ENCODE peak calls at places on chromosome 1, in four cellular contexts. Z is heart left ventricle, Y is uterus, D is transverse colon. V is an unnamed sample. For H3K4me1, the result is how much of the 10 kb centered on the place peaks cover.

GRCh38 chr1:37020653-37021277 is 13.6 kb downstream of the GRIK3 start:
- DNase-seq in Z (no peak), Y (no peak), D (no peak), V (no peak)

GRCh38 chr1:90835661-90836344 is 118.7 kb upstream of the BARHL2 start:
- DNase-seq in Z (peak), Y (no peak), D (no peak), V (no peak)

GRCh38 chr1:220999872-221000863 is 120.9 kb downstream of the HLX start:
- DNase-seq in Z (peak), Y (no peak), D (peak), V (no peak)

GRCh38 chr1:71463144-71463543 is 382.3 kb upstream of the ZRANB2 start:
- DNase-seq in Z (no peak), Y (no peak), D (no peak), V (no peak)

GRCh38 chr1:199041173-199041914 is 402.5 kb downstream of the PTPRC start:
- DNase-seq in Z (no peak), Y (no peak), D (no peak), V (no peak)

GRCh38 chr1:182784556-182785171 is 4.9 kb upstream of the NPL start:
- DNase-seq in Z (no peak), Y (no peak), D (no peak), V (peak)

GRCh38 chr1:230979952-230980351 is 1.1 kb downstream of the ARV1 start:
- DNase-seq in Z (no peak), Y (no peak), D (no peak), V (no peak)

GRCh38 chr1:2135425-2135824 is 59.1 kb downstream of the FAAP20 start:
- DNase-seq in Z (peak), Y (peak), D (peak), V (peak)

GRCh38 chr1:196651637-196652215 is at the start of gene CFH:
- DNase-seq in Z (no peak), Y (no peak), D (no peak), V (no peak)

GRCh38 chr1:50424045-50424939 is 1.0 kb upstream of the DMRTA2 start:
- DNase-seq in Z (no peak), Y (no peak), D (no peak), V (no peak)

GRCh38 chr1:183780159-183780558 is 24.8 kb upstream of the RGL1 start:
- DNase-seq in Z (no peak), Y (no peak), D (no peak), V (no peak)

GRCh38 chr1:6273380-6273891 is 12.5 kb upstream of the GPR153 start:
- DNase-seq in Z (no peak), Y (peak), D (no peak), V (no peak)

GRCh38 chr1:184407816-184408510 is 21.1 kb downstream of the C1orf21 start:
- DNase-seq in Z (no peak), Y (no peak), D (no peak), V (no peak)

GRCh38 chr1:195748969-195749368 is 859.3 kb downstream of the KCNT2 start:
- DNase-seq in Z (no peak), Y (no peak), D (no peak), V (no peak)

GRCh38 chr1:201501144-201501543 is 5.8 kb downstream of the CSRP1 start:
- DNase-seq in Z (no peak), Y (no peak), D (no peak), V (no peak)

GRCh38 chr1:40789675-40790430 is 6.3 kb downstream of the KCNQ4 start:
- DNase-seq in Z (no peak), Y (no peak), D (no peak), V (no peak)

GRCh38 chr1:238489006-238489405 is 598.3 kb upstream of the ZP4 start:
- DNase-seq in Z (no peak), Y (no peak), D (no peak), V (no peak)

GRCh38 chr1:19044975-19045831 is 88.7 kb upstream of the IFFO2 start:
- DNase-seq in Z (peak), Y (no peak), D (no peak), V (no peak)

GRCh38 chr1:206808615-206809014 is 36.3 kb upstream of the IL10 start:
- DNase-seq in Z (no peak), Y (no peak), D (peak), V (no peak)

GRCh38 chr1:112520166-112520565 is 11.4 kb downstream of the WNT2B start:
- DNase-seq in Z (no peak), Y (no peak), D (no peak), V (no peak)

GRCh38 chr1:2583871-2584341 is 2.7 kb upstream of the PRXL2B start:
- DNase-seq in Z (peak), Y (no peak), D (peak), V (no peak)

DNA sequence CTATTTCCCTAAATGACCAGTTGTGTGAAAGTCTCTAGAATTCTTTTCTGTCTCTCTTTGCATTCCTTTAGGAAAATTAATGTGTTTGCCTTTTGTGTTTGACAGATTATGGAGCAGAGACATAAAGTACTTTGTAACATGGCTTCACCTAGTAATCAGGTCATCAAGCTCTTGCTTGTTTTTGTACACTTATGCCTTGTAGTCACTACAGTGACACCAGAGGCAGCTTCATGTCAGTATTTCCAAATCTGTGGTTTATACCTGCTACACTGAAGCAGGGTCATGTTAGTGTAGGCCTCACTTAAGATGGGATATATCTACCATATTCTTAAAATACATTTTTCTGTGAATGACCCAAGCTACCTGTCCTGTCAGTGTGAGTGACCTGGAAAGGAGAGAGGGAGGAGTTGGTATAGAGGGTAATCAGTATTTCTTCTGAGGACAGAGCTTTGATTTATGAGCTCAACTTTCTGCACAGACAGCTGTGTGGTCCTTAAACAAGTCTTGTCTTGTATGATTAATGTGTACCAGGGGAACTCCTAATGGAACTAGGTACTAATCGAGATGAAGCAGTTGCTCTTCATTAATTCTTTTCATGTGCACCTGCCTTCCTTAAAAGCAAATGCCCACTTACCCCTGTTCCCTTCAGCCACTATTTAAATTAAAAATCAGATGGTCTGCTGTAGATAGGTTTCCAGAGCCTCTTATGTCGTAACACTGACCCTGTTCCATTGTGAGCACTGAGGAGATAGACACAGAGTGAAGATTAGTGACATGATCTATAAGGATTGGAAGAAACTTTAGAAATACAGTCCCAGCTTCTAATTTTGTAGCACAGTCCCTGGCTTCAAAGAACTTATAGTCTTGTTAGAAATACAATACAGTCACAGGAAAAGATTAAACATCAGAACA is 45.7 kb downstream of the MACO1 start:
- DNase-seq in Z (no peak), Y (no peak), D (no peak), V (no peak)
- H3K4me1 ChIP-seq in Z (under half), Y (under half), D (under half), V (under half)

GRCh38 chr1:235076504-235077162 is 52.0 kb downstream of the TOMM20 start:
- DNase-seq in Z (no peak), Y (no peak), D (no peak), V (no peak)

GRCh38 chr1:235074335-235075120 is 54.1 kb downstream of the TOMM20 start:
- DNase-seq in Z (peak), Y (peak), D (peak), V (peak)

GRCh38 chr1:235073968-235074334 is 54.7 kb downstream of the TOMM20 start:
- DNase-seq in Z (no peak), Y (no peak), D (peak), V (peak)

GRCh38 chr1:235075955-235076308 is 52.7 kb downstream of the TOMM20 start:
- DNase-seq in Z (no peak), Y (no peak), D (no peak), V (no peak)

DNA sequence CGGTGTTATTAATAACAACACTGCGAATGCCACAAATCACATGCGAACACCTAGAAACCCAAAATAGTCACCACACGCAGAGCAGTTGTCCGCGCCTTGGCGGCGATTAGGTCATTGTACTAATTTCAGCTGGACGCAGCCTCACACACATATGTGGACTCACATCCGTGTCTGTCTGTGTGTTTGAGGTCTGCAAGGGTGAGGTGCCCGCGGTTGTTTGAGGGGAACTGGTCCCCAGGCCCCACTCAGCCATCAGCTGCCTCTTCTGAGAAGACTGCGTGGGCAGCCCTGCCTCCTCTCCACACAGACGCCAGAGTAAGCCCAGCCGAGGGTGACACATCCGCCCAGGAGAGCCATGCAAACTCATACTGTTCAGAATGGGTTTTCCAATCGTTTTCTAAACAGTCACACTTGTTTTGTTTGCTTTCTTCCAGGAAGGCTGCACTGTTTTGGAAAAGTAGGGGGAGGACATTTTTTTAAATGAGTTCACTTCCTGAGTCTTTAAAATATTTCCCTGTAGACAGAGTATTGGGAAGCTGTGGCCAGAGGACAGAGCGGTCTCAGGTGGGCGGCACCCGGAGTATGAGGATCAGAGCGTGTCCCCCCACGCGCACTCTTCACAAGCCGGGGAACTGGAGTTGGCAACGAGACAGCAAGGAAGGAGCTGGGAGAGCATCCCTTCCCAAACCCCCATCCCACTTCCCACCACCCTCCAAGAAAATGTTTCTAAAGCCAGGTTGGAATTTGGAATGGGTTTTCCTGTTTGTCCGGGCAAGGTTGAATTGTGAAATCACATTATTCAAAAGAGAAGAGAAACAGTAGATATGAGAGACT is 53.3 kb downstream of the TOMM20 start:
- DNase-seq in Z (peak), Y (peak), D (peak), V (peak)
- TF ChIP-seq POLR2A in Z (peak), Y (no peak), D (no peak), V (no peak)

DNA sequence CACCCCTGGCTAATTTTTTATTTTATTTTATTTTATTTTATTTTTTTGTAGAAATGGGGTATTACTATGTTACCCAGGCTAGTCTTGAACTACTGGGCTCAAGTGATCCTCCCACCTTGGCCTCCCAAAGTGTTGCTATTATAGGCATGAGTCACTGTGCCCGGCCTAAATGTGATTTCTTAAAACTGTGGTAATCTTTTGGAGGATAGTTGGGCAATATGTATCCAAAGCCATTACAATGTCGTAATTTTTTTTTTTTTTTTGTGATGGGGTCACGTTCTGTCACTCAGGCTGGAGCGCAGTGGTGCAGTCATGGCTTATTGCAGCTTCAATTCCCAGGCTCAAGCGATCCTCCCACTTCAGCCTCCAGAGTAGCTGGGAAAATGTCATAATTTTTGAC is 14.2 kb downstream of the ETV3L start:
- DNase-seq in Z (no peak), Y (no peak), D (no peak), V (no peak)
- H3K4me1 ChIP-seq in Z (under half), Y (under half), D (under half), V (under half)

GRCh38 chr1:32759521-32759980 is 57.0 kb upstream of the SYNC start:
- DNase-seq in Z (no peak), Y (no peak), D (peak), V (peak)

GRCh38 chr1:32758795-32759430 is 56.3 kb upstream of the SYNC start:
- DNase-seq in Z (no peak), Y (no peak), D (no peak), V (no peak)

GRCh38 chr1:32761253-32761877 is 55.8 kb downstream of the YARS1 start:
- DNase-seq in Z (no peak), Y (peak), D (peak), V (peak)

GRCh38 chr1:32758177-32758794 is 55.7 kb upstream of the SYNC start:
- DNase-seq in Z (no peak), Y (no peak), D (no peak), V (no peak)

DNA sequence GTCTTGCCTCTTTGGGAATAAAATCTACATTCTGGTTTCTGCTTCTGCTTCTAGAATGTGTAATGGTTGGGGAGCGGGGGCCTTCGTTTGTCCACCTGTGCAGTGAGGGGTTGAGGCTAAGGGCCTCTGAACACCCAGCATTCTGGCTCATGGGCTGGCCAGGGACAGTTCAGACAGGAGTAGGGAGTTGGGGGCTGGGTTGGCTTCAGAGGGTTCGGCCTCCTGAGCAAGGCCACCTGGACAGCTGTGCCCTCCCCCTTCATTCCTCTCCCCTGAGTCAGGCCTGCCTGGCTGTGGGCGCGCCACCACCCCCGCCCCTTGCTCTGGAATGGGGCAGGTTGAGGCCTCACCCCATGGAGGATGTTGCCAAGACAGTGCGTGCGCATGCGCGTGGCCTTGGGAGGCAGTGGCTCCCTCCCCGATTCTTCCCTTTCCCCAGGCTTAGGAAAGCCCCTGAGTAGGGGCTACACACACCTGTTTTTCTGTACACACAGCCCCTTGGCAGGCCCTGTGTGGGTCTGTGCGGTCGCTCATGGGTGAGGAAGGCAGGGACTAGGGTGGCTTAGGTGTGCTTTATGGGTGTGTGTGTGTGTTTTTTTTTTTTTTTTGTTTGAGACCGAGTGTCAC is 57.0 kb downstream of the YARS1 start:
- DNase-seq in Z (no peak), Y (peak), D (peak), V (peak)
- TF ChIP-seq POLR2A in Z (no peak), Y (no peak), D (no peak), V (peak)

DNA sequence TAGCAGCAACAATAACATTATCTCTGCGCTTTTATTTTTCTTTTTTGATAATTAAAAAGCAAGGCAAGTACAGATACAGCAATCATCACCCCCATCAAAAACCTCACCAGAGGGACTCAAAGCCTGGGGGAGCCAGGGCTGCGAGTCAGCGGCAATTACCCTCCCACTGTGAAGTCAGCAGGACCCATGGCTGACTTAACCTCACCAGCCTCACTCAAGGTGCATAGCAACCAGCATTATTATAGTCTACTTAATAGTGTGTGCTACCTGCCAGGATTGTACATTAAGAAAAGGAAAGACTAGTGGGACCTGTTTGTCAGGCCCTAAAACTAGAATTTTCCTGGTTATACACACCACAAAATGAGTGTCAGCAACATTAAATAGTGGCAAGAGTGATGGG is 28.9 kb upstream of the SERBP1 start:
- DNase-seq in Z (no peak), Y (no peak), D (no peak), V (peak)
- H3K4me1 ChIP-seq in Z (under half), Y (under half), D (under half), V (under half)

GRCh38 chr1:77889671-77890070 is 1.2 kb downstream of the NEXN start:
- DNase-seq in Z (no peak), Y (no peak), D (no peak), V (no peak)

GRCh38 chr1:77891200-77891599 is 2.8 kb downstream of the NEXN start:
- DNase-seq in Z (no peak), Y (no peak), D (no peak), V (no peak)

GRCh38 chr1:77888071-77888428 is 374 bp upstream of the NEXN start:
- DNase-seq in Z (no peak), Y (no peak), D (no peak), V (no peak)

GRCh38 chr1:77889240-77889637 is 815 bp downstream of the NEXN start:
- DNase-seq in Z (no peak), Y (no peak), D (no peak), V (no peak)

DNA sequence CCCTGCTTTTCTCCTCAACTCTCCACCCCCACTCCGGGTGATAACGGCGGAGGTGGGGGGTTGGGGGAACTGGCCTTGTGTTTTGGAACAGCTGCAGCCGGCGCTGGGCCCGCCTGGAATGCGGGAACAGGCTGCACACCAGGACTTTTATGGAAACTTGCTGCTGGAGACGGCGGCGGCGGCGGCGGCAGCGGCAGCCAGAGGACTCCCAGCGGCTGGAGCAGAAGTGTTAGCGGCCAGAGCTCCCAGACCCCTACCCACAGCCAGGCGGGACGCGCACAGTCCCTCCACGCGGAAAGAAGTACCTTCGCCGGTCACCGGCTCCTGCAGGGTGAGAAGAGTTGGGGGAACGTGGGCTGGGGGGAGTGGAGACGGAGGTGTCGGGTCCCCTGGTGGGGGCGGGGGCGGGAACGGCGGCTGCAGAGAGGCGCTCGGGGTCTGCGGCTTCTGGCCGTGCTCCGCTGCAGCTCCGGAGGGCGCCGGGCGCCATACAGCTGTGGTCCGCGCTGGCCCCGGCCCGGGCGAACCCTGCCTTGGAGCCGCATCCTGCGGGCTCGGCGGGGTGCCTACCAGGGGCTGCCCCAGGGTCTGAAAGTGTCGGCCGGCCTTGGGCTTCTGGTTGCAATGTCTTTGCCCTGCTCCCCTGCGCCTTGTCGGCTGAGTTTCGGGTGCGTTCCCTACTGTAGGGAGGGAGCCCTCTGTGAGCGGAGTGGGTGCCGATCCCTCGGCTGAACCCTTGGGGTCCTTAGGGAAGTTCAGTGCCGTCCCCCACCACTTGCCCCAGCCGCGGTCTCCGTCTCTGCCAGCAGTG is at the start of gene NEXN:
- DNase-seq in Z (peak), Y (peak), D (peak), V (peak)
- TF ChIP-seq POLR2A in Z (peak), Y (peak), D (peak), V (no peak)

DNA sequence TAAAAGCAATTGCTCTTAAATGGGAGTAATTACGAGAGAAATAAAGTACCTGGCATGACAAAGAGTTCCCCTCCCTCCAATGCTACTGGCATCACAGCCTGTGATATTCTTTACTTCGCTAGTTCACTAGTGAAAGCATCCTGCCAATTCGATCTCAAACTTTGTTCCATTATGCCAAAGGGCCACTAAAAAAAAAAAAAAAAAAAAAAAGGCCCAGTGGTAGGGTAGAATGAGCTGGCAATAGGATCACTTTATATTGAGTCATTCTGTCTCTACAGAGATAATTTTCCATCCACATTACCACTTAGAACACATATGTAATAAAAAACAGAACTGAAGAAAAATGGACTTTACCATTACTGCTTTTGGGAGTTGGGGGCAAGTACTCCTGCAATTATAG is 11.2 kb downstream of the PUM1 start:
- DNase-seq in Z (no peak), Y (no peak), D (no peak), V (no peak)
- H3K4me1 ChIP-seq in Z (half or more), Y (under half), D (under half), V (under half)

V was measured in prostate gland.